ENCODE peak calls at places on chromosomes 11 and 22, in nine cellular contexts. V is GM23248; K is transverse colon; W is left lung; N is body of pancreas; P is DND-41; X is CD8-positive, alpha-beta T cell; R is heart left ventricle; D is mammary epithelial cell. L is an unnamed sample.

GRCh38 chr11:88404363-88404762 is 66.8 kb upstream of the CTSC start:
- DNase-seq in V (no peak), K (no peak), W (no peak), N (no peak), P (no peak), X (no peak), R (no peak), D (peak; percentile 62), L (no peak)

GRCh38 chr11:70167120-70167519 is 36.0 kb upstream of the FADD start:
- DNase-seq in V (no peak), K (no peak), W (no peak), N (no peak), P (no peak), X (no peak), R (no peak), D (no peak), L (no peak)

GRCh38 chr11:100849009-100849913 is 162.2 kb downstream of the ARHGAP42 start:
- DNase-seq in V (peak; percentile 87), K (no peak), W (no peak), N (no peak), P (no peak), X (no peak), R (no peak), D (no peak), L (no peak)

GRCh38 chr11:8261316-8261715 is 2.4 kb downstream of the LMO1 start:
- DNase-seq in V (no peak), K (no peak), W (no peak), N (peak; percentile 7), P (no peak), X (no peak), R (no peak), D (no peak), L (peak; percentile 9)

GRCh38 chr22:33887173-33887572 is 33.1 kb downstream of the LARGE1 start:
- DNase-seq in V (no peak), K (no peak), W (no peak), N (no peak), P (no peak), X (no peak), R (no peak), D (no peak), L (no peak)

GRCh38 chr11:95794086-95794485 is 3.8 kb downstream of the CEP57 start:
- DNase-seq in V (peak; percentile 33), K (no peak), W (no peak), N (no peak), P (no peak), X (no peak), R (no peak), D (no peak), L (no peak)

GRCh38 chr11:1226226-1226961 is 3.5 kb downstream of the MUC5B start:
- DNase-seq in V (no peak), K (peak; percentile 17), W (peak; percentile 78), N (no peak), P (no peak), X (no peak), R (no peak), D (no peak), L (peak; percentile 60)

GRCh38 chr11:843818-844692 is 1.4 kb downstream of the TSPAN4 start:
- DNase-seq in V (peak; percentile 98), K (peak; percentile 83), W (peak; percentile 94), N (peak; percentile 76), P (no peak), X (no peak), R (peak; percentile 97), D (peak; percentile 40), L (peak; percentile 98)

GRCh38 chr11:64092119-64092760 is 56.5 kb downstream of the FLRT1 start:
- DNase-seq in V (no peak), K (no peak), W (no peak), N (no peak), P (no peak), X (no peak), R (no peak), D (no peak), L (no peak)

GRCh38 chr22:30968015-30968923 is at the start of gene MORC2:
- DNase-seq in V (no peak), K (peak; percentile 75), W (no peak), N (peak; percentile 69), P (no peak), X (no peak), R (no peak), D (no peak), L (no peak)

GRCh38 chr11:67408437-67409200 is 4.7 kb downstream of the TBC1D10C start:
- DNase-seq in V (no peak), K (no peak), W (no peak), N (no peak), P (peak; percentile 76), X (peak; percentile 63), R (no peak), D (no peak), L (no peak)

GRCh38 chr11:70410276-70410675 is 11.9 kb downstream of the CTTN start:
- DNase-seq in V (no peak), K (no peak), W (no peak), N (no peak), P (no peak), X (no peak), R (peak; percentile 84), D (no peak), L (no peak)

GRCh38 chr11:78652866-78653265 is 78.2 kb upstream of the NARS2 start:
- DNase-seq in V (no peak), K (no peak), W (no peak), N (no peak), P (no peak), X (peak; percentile 19), R (no peak), D (no peak), L (no peak)

GRCh38 chr11:64599698-64600211 is 8.7 kb downstream of the SLC22A12 start:
- DNase-seq in V (no peak), K (no peak), W (peak; percentile 63), N (no peak), P (no peak), X (no peak), R (no peak), D (no peak), L (no peak)

GRCh38 chr11:76835928-76836612 is 24.6 kb upstream of the ACER3 start:
- DNase-seq in V (peak; percentile 85), K (peak; percentile 77), W (no peak), N (peak; percentile 53), P (no peak), X (no peak), R (peak; percentile 42), D (no peak), L (peak; percentile 61)

GRCh38 chr22:39290248-39290720 is 29.1 kb downstream of the RPL3 start:
- DNase-seq in V (no peak), K (no peak), W (no peak), N (no peak), P (no peak), X (no peak), R (no peak), D (peak; percentile 94), L (no peak)

GRCh38 chr22:50082197-50082715 is 3.0 kb downstream of the MLC1 start:
- DNase-seq in V (no peak), K (no peak), W (no peak), N (no peak), P (no peak), X (no peak), R (no peak), D (no peak), L (no peak)
- H3K27me3 ChIP-seq in V (peaks cover 24% of the 10 kb centered on the region), K (peaks cover 42% of the 10 kb centered on the region), W (peaks cover 55% of the 10 kb centered on the region), N (no peaks in the 10 kb centered on the region), P (peaks cover 5% of the 10 kb centered on the region), X (no peaks in the 10 kb centered on the region), R (peaks cover 46% of the 10 kb centered on the region), D (no peaks in the 10 kb centered on the region), L (no peaks in the 10 kb centered on the region)

DNA sequence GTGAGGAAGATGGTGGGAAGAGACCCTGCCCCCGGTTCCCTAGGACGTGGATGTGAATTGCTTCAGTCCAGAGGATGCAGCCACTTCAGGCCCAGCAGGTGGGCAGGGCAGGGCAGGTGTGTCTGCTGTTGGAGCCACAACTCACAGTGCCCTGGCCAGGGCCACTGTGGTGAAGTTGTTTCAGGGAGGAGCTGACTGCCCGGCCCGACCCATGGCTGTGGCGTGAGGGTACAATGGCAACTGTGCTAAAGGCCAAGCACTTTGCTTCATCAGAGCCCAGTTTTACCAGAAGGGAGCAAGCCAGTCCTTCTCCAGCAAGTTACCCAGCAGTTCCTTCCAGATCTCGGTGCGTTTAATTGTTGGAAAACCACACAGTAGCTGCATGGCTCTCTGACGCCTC is 1174.4 kb downstream of the BRD1 start:
- DNase-seq in V (no peak), K (no peak), W (peak; percentile 56), N (no peak), P (no peak), X (no peak), R (no peak), D (no peak), L (no peak)
- H3K9me3 ChIP-seq in V (no peaks in the 10 kb centered on the region), K (no peaks in the 10 kb centered on the region), W (no peaks in the 10 kb centered on the region), N (no peaks in the 10 kb centered on the region), P (no peaks in the 10 kb centered on the region), X (no peaks in the 10 kb centered on the region), R (no peaks in the 10 kb centered on the region), D (peaks cover 49% of the 10 kb centered on the region), L (no peaks in the 10 kb centered on the region)

GRCh38 chr11:124758355-124759267 is 3.5 kb downstream of the ESAM start:
- DNase-seq in V (peak; percentile 80), K (peak; percentile 91), W (peak; percentile 93), N (peak; percentile 78), P (no peak), X (peak; percentile 73), R (peak; percentile 78), D (peak; percentile 45), L (peak; percentile 81)

GRCh38 chr11:124760806-124761205 is 1.3 kb downstream of the ESAM start:
- DNase-seq in V (no peak), K (no peak), W (no peak), N (no peak), P (no peak), X (no peak), R (no peak), D (no peak), L (no peak)

GRCh38 chr11:124759268-124760204 is 2.6 kb downstream of the ESAM start:
- DNase-seq in V (no peak), K (no peak), W (peak; percentile 76), N (no peak), P (no peak), X (no peak), R (peak; percentile 88), D (no peak), L (no peak)

GRCh38 chr11:124761301-124762021 is 629 bp downstream of the ESAM start:
- DNase-seq in V (no peak), K (no peak), W (no peak), N (no peak), P (no peak), X (no peak), R (peak; percentile 75), D (no peak), L (no peak)

DNA sequence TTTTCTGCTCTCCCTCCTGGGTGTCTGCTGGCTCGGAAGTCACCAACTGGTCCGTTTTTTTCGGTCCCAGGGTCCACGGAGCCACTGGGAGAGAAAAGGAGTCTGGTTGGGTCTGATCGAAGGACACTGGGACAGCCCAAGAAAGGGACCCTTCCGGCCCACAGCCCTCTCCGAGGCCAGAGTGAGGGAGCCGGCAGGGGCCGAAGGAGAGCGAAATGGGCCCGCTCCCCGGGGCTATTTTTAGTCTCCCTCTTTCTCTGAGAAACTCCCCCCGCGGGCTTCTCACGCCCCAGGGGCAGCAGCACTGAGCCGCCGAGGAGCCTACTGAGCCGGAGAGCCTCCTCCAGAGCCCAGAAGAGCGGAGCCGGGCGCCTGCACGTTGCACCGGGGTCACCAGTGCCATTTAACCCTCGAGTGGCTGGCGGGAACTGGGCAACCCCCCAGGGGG is 1.9 kb downstream of the ESAM start:
- DNase-seq in V (no peak), K (no peak), W (peak; percentile 82), N (no peak), P (no peak), X (no peak), R (peak; percentile 69), D (no peak), L (peak; percentile 88)
- H3K27me3 ChIP-seq in V (peaks cover 60% of the 10 kb centered on the region), K (peaks cover 71% of the 10 kb centered on the region), W (peaks cover 70% of the 10 kb centered on the region), N (no peaks in the 10 kb centered on the region), P (no peaks in the 10 kb centered on the region), X (peaks cover 32% of the 10 kb centered on the region), R (peaks cover 36% of the 10 kb centered on the region), D (peaks cover 25% of the 10 kb centered on the region), L (no peaks in the 10 kb centered on the region)

GRCh38 chr22:35051791-35052190 is 14.2 kb upstream of the ISX start:
- DNase-seq in V (no peak), K (no peak), W (no peak), N (no peak), P (no peak), X (no peak), R (no peak), D (peak; percentile 50), L (no peak)
- H3K9me3 ChIP-seq in V (no peaks in the 10 kb centered on the region), K (no peaks in the 10 kb centered on the region), W (peaks cover under 1% of the 10 kb centered on the region), N (no peaks in the 10 kb centered on the region), P (no peaks in the 10 kb centered on the region), X (no peaks in the 10 kb centered on the region), R (no peaks in the 10 kb centered on the region), D (peaks cover 21% of the 10 kb centered on the region), L (peaks cover under 1% of the 10 kb centered on the region)